ENCODE peak calls at places on chromosomes 7 and 10, in four cellular contexts. One of them, this sample, is unnamed.

GRCh38 chr10:23994459-23995046 is 214.4 kb upstream of the KIAA1217 start:
- DNase-seq in cardiac muscle cell: peak; percentile 78
- DNase-seq in kidney glomerular epithelial cell: peak; percentile 8
- DNase-seq in naive thymus-derived CD8-positive, alpha-beta T cell: no peak
- DNase-seq in this sample: peak; percentile 46

GRCh38 chr7:66331883-66332282 is 126.7 kb downstream of the TPST1 start:
- DNase-seq in cardiac muscle cell: no peak
- DNase-seq in kidney glomerular epithelial cell: no peak
- DNase-seq in naive thymus-derived CD8-positive, alpha-beta T cell: no peak
- DNase-seq in this sample: no peak

GRCh38 chr10:4174197-4174596 is 389.2 kb upstream of the KLF6 start:
- DNase-seq in cardiac muscle cell: peak; percentile 14
- DNase-seq in kidney glomerular epithelial cell: no peak
- DNase-seq in naive thymus-derived CD8-positive, alpha-beta T cell: no peak
- DNase-seq in this sample: no peak

GRCh38 chr10:33819206-33819605 is 484.7 kb upstream of the NRP1 start:
- DNase-seq in cardiac muscle cell: no peak
- DNase-seq in kidney glomerular epithelial cell: no peak
- DNase-seq in naive thymus-derived CD8-positive, alpha-beta T cell: no peak
- DNase-seq in this sample: no peak

GRCh38 chr10:61835069-61835908 is 66.2 kb upstream of the ARID5B start:
- DNase-seq in cardiac muscle cell: peak; percentile 59
- DNase-seq in kidney glomerular epithelial cell: peak; percentile 81
- DNase-seq in naive thymus-derived CD8-positive, alpha-beta T cell: no peak
- DNase-seq in this sample: peak; percentile 56

GRCh38 chr10:6838118-6838517 is 258.0 kb upstream of the PRKCQ start:
- DNase-seq in cardiac muscle cell: no peak
- DNase-seq in kidney glomerular epithelial cell: no peak
- DNase-seq in naive thymus-derived CD8-positive, alpha-beta T cell: no peak
- DNase-seq in this sample: no peak

GRCh38 chr10:101292194-101293006 is 61.6 kb upstream of the BTRC start:
- DNase-seq in cardiac muscle cell: peak; percentile 52
- DNase-seq in kidney glomerular epithelial cell: no peak
- DNase-seq in naive thymus-derived CD8-positive, alpha-beta T cell: no peak
- DNase-seq in this sample: no peak

GRCh38 chr10:20105236-20105635 is 289.0 kb downstream of the PLXDC2 start:
- DNase-seq in cardiac muscle cell: no peak
- DNase-seq in kidney glomerular epithelial cell: no peak
- DNase-seq in naive thymus-derived CD8-positive, alpha-beta T cell: no peak
- DNase-seq in this sample: peak; percentile 58

GRCh38 chr10:125844673-125845300 is 21.4 kb downstream of the BCCIP start:
- DNase-seq in cardiac muscle cell: no peak
- DNase-seq in kidney glomerular epithelial cell: no peak
- DNase-seq in naive thymus-derived CD8-positive, alpha-beta T cell: no peak
- DNase-seq in this sample: no peak

GRCh38 chr7:26950854-26951253 is 86.5 kb upstream of the SKAP2 start:
- DNase-seq in cardiac muscle cell: no peak
- DNase-seq in kidney glomerular epithelial cell: no peak
- DNase-seq in naive thymus-derived CD8-positive, alpha-beta T cell: no peak
- DNase-seq in this sample: no peak

GRCh38 chr10:112059220-112059619 is 124.3 kb downstream of the GPAM start:
- DNase-seq in cardiac muscle cell: no peak
- DNase-seq in kidney glomerular epithelial cell: no peak
- DNase-seq in naive thymus-derived CD8-positive, alpha-beta T cell: no peak
- DNase-seq in this sample: no peak

GRCh38 chr7:37758467-37758866 is 74.9 kb downstream of the GPR141 start:
- DNase-seq in cardiac muscle cell: no peak
- DNase-seq in kidney glomerular epithelial cell: no peak
- DNase-seq in naive thymus-derived CD8-positive, alpha-beta T cell: no peak
- DNase-seq in this sample: no peak

GRCh38 chr7:43053968-43054367 is 58.5 kb upstream of the HECW1 start:
- DNase-seq in cardiac muscle cell: no peak
- DNase-seq in kidney glomerular epithelial cell: no peak
- DNase-seq in naive thymus-derived CD8-positive, alpha-beta T cell: no peak
- DNase-seq in this sample: no peak

This sample was measured in LNCaP clone FGC.